ENCODE peak calls at places on chromosomes 16 and 17, in six cellular contexts. Y is K562, A is GM12878, O is H1, Q is GM12892, M is HepG2. J is an unnamed sample.

GRCh38 chr17:8442310-8442709 is 6.6 kb downstream of the NDEL1 start:
- DNase-seq in Y (no peak), A (no peak), O (no peak), Q (no peak), M (no peak), J (no peak)

GRCh38 chr17:17810374-17811248 is 26.2 kb downstream of the SREBF1 start:
- DNase-seq in Y (no peak), A (no peak), O (peak; percentile 84), Q (no peak), M (no peak), J (no peak)

GRCh38 chr17:60493847-60494321 is 32.2 kb downstream of the APPBP2 start:
- DNase-seq in Y (no peak), A (no peak), O (no peak), Q (no peak), M (no peak), J (no peak)

GRCh38 chr16:57533618-57534336 is 2.6 kb downstream of the CCDC102A start:
- DNase-seq in Y (no peak), A (no peak), O (peak; percentile 43), Q (no peak), M (no peak), J (no peak)

GRCh38 chr17:43853546-43853945 is 6.6 kb downstream of the CD300LG start:
- DNase-seq in Y (no peak), A (no peak), O (no peak), Q (no peak), M (no peak), J (no peak)

GRCh38 chr16:86343111-86343642 is 167.2 kb upstream of the FOXF1 start:
- DNase-seq in Y (no peak), A (no peak), O (no peak), Q (no peak), M (no peak), J (no peak)

GRCh38 chr17:28227278-28228108 is 91.5 kb upstream of the TMEM97 start:
- DNase-seq in Y (no peak), A (no peak), O (peak; percentile 98), Q (no peak), M (no peak), J (peak; percentile 44)

GRCh38 chr17:30426292-30426691 is 47.6 kb downstream of the CPD start:
- DNase-seq in Y (no peak), A (no peak), O (no peak), Q (no peak), M (no peak), J (no peak)

GRCh38 chr17:50059759-50060273 is 3.9 kb downstream of the ITGA3 start:
- DNase-seq in Y (no peak), A (no peak), O (no peak), Q (no peak), M (no peak), J (no peak)

GRCh38 chr16:83901101-83901500 is 2.2 kb downstream of the MLYCD start:
- DNase-seq in Y (no peak), A (no peak), O (no peak), Q (no peak), M (no peak), J (no peak)

GRCh38 chr16:90022209-90023077 is 3.2 kb upstream of the DBNDD1 start:
- DNase-seq in Y (peak; percentile 91), A (peak; percentile 62), O (peak; percentile 83), Q (peak; percentile 92), M (peak; percentile 92), J (peak; percentile 97)

GRCh38 chr17:75845933-75846700 is 1.9 kb upstream of the UNC13D start:
- DNase-seq in Y (no peak), A (no peak), O (no peak), Q (no peak), M (no peak), J (peak; percentile 7)

GRCh38 chr16:22192261-22193133 is 13.6 kb upstream of the EEF2K start:
- DNase-seq in Y (peak; percentile 57), A (peak; percentile 85), O (no peak), Q (no peak), M (peak; percentile 98), J (no peak)

GRCh38 chr17:3004150-3004801 is 59.1 kb downstream of the OR1D5 start:
- DNase-seq in Y (no peak), A (peak; percentile 40), O (no peak), Q (peak; percentile 54), M (peak; percentile 78), J (peak; percentile 59)

GRCh38 chr17:29155235-29155965 is 24.8 kb downstream of the MYO18A start:
- DNase-seq in Y (peak; percentile 71), A (no peak), O (no peak), Q (no peak), M (peak; percentile 85), J (no peak)

GRCh38 chr17:8221663-8222379 is 11.4 kb upstream of the AURKB start:
- DNase-seq in Y (peak; percentile 17), A (peak; percentile 96), O (peak; percentile 98), Q (no peak), M (no peak), J (no peak)

GRCh38 chr17:64540118-64540776 is 33.5 kb downstream of the CEP95 start:
- DNase-seq in Y (no peak), A (no peak), O (no peak), Q (no peak), M (peak; percentile 12), J (no peak)

GRCh38 chr16:10738231-10739077 is 5.2 kb upstream of the NUBP1 start:
- DNase-seq in Y (peak; percentile 62), A (peak; percentile 82), O (no peak), Q (peak; percentile 47), M (peak; percentile 92), J (peak; percentile 37)

GRCh38 chr16:84907575-84907974 is 87.8 kb downstream of the CRISPLD2 start:
- DNase-seq in Y (no peak), A (no peak), O (no peak), Q (no peak), M (no peak), J (no peak)

GRCh38 chr17:10270258-10270657 is 71.9 kb upstream of the GAS7 start:
- DNase-seq in Y (no peak), A (no peak), O (no peak), Q (no peak), M (no peak), J (no peak)
- TF ChIP-seq POLR2A in Y (no peak), A (no peak), O (no peak), Q (no peak), M (no peak), J (no peak)

DNA sequence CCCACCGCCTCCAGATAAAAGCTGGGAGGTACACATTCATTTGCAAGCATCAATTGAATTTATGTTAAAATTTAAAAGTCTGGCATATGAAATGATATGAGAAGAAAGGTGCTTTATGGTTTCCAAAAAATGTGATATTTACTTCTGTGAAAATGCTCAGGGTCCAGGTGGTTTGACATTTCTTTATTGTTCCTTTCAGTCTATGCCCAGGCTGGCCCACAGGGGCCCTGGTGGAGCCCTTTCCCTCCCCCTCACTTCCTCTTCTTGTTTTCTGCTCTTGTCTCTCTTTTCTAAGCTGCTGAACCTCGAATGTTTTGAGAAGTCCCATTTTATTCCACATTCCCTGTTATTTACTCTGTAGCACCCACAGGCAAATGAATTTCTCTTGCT is 127.8 kb downstream of the HS3ST3B1 start:
- DNase-seq in Y (no peak), A (no peak), O (no peak), Q (no peak), M (no peak), J (no peak)
- TF ChIP-seq TAF1 in Y (no peak), A (no peak), O (no peak), Q (no peak), M (no peak), J (no peak)

GRCh38 chr17:39701784-39702422 is 2.0 kb downstream of the ERBB2 start:
- DNase-seq in Y (no peak), A (no peak), O (no peak), Q (no peak), M (no peak), J (no peak)

GRCh38 chr17:39701012-39701783 is 1.3 kb downstream of the ERBB2 start:
- DNase-seq in Y (no peak), A (no peak), O (no peak), Q (no peak), M (no peak), J (no peak)

GRCh38 chr17:39700148-39700987 is 504 bp downstream of the ERBB2 start:
- DNase-seq in Y (no peak), A (no peak), O (peak; percentile 59), Q (no peak), M (no peak), J (no peak)

GRCh38 chr17:39697961-39698360 is 1.9 kb upstream of the ERBB2 start:
- DNase-seq in Y (no peak), A (no peak), O (no peak), Q (no peak), M (no peak), J (no peak)

GRCh38 chr17:39699818-39700147 is at the start of gene ERBB2:
- DNase-seq in Y (no peak), A (no peak), O (peak; percentile 67), Q (no peak), M (peak; percentile 64), J (no peak)
- TF ChIP-seq POLR2A in Y (no peak), A (no peak), O (peak; percentile 59), Q (no peak), M (peak; percentile 53), J (no peak)

DNA sequence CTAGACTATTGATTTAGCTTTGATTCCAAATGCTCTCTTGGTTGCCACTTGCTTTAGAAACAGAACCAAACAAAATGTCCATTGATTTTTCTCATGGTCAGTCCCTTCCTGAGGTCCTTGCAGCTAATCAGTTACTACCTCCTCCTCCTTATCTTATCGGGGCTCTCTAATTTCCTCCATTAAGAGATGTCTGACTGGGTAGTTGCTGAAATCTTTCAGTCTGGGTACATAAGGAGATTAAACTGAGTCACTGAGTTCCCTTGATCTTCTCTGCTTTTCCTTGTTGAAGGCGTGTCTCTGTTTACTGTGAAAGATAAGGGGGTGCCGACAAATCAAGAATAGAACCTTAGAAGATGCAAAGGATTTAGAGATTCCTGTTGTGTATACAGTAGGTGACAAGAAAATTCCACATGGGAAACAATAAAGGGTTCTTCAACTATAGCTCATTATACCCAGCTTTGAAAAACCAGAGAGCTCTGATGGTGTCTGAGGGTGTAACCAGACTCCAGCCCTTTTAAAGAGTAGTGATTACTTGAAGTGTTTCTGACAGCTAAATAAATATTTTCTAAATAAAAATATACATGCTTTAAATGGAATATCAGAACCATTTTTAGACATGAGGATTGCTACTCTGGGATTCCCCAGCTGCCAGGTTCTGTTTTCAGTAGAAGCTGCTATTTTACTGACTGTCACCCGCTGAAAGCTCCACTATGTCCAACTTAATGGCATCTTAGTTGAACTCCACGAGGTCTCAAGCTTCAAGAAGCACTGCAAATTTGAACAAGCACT is 791.3 kb upstream of the SOX9 start:
- DNase-seq in Y (no peak), A (no peak), O (no peak), Q (no peak), M (no peak), J (no peak)
- TF ChIP-seq TAF1 in Y (no peak), A (no peak), O (no peak), Q (no peak), M (no peak), J (no peak)

J was measured in GM12891.